ENCODE peak calls at places on chromosomes 6 and 20, in six cellular contexts. C, P, E, D, N and H are unnamed samples.

GRCh38 chr6:57294829-57295228 is 22.6 kb upstream of the PRIM2 start:
- DNase-seq in C (no peak), P (no peak), E (no peak), D (no peak), N (no peak), H (no peak)

GRCh38 chr20:58993332-58994248 is 12.5 kb downstream of the NELFCD start:
- DNase-seq in C (peak; percentile 56), P (no peak), E (no peak), D (peak; percentile 79), N (no peak), H (no peak)

GRCh38 chr6:106477790-106478189 is 117.3 kb downstream of the CRYBG1 start:
- DNase-seq in C (no peak), P (no peak), E (no peak), D (no peak), N (peak; percentile 8), H (no peak)

GRCh38 chr6:151624071-151624470 is 130.3 kb downstream of the CCDC170 start:
- DNase-seq in C (no peak), P (no peak), E (no peak), D (no peak), N (no peak), H (no peak)

GRCh38 chr6:1325471-1326309 is 13.8 kb downstream of the FOXQ1 start:
- DNase-seq in C (no peak), P (no peak), E (no peak), D (no peak), N (no peak), H (no peak)

GRCh38 chr6:82246370-82246769 is 1.2 kb downstream of the IBTK start:
- DNase-seq in C (no peak), P (no peak), E (no peak), D (no peak), N (no peak), H (no peak)

GRCh38 chr6:151721141-151721540 is 86.3 kb upstream of the ESR1 start:
- DNase-seq in C (no peak), P (no peak), E (no peak), D (no peak), N (no peak), H (no peak)

GRCh38 chr20:1720845-1721475 is 63.4 kb upstream of the SIRPG start:
- DNase-seq in C (no peak), P (no peak), E (no peak), D (no peak), N (no peak), H (no peak)

GRCh38 chr20:51575486-51575885 is 33.0 kb upstream of the NFATC2 start:
- DNase-seq in C (no peak), P (no peak), E (no peak), D (no peak), N (no peak), H (no peak)

GRCh38 chr6:31186052-31186734 is 15.7 kb upstream of the POU5F1 start:
- DNase-seq in C (peak; percentile 79), P (no peak), E (no peak), D (no peak), N (no peak), H (no peak)

GRCh38 chr6:98634569-98634968 is 199.8 kb upstream of the POU3F2 start:
- DNase-seq in C (no peak), P (no peak), E (no peak), D (no peak), N (no peak), H (no peak)

GRCh38 chr6:6758915-6759654 is 170.6 kb downstream of the LY86 start:
- DNase-seq in C (peak; percentile 72), P (no peak), E (peak; percentile 14), D (peak; percentile 94), N (no peak), H (no peak)

GRCh38 chr6:20370393-20370792 is 31.3 kb upstream of the E2F3 start:
- DNase-seq in C (no peak), P (no peak), E (no peak), D (no peak), N (no peak), H (no peak)

GRCh38 chr6:127855542-127856159 is 45.2 kb downstream of the THEMIS start:
- DNase-seq in C (no peak), P (no peak), E (no peak), D (peak; percentile 42), N (peak; percentile 53), H (peak; percentile 39)

GRCh38 chr6:143176090-143177021 is 115.7 kb downstream of the AIG1 start:
- DNase-seq in C (no peak), P (no peak), E (no peak), D (peak; percentile 12), N (no peak), H (no peak)

GRCh38 chr6:27604986-27605385 is 132.1 kb upstream of the ZNF184 start:
- DNase-seq in C (no peak), P (no peak), E (no peak), D (no peak), N (no peak), H (no peak)

GRCh38 chr6:132456700-132457143 is 55.4 kb upstream of the MOXD1 start:
- DNase-seq in C (peak; percentile 68), P (no peak), E (no peak), D (no peak), N (no peak), H (no peak)

GRCh38 chr6:169898788-169899480 is 147.5 kb downstream of the ERMARD start:
- DNase-seq in C (peak; percentile 61), P (no peak), E (no peak), D (no peak), N (no peak), H (no peak)